ENCODE peak calls at places on chromosomes 3 and 15, in seven cellular contexts. B, G, D, W, P, C and Y are unnamed samples. For H3K4me1, the result is how much of the 10 kb centered on the place peaks cover.

GRCh38 chr3:39104961-39105686 is 2.3 kb downstream of the GORASP1 start:
- DNase-seq in C (peak), P (no peak), G (peak), B (no peak), D (no peak), W (no peak), Y (no peak)

GRCh38 chr3:43243590-43244587 is 42.5 kb upstream of the SNRK start:
- DNase-seq in B (no peak), D (no peak), C (peak), W (no peak), P (no peak), G (no peak), Y (no peak)

GRCh38 chr15:77224352-77224751 is 153.4 kb upstream of the TSPAN3 start:
- DNase-seq in B (peak), C (no peak), D (no peak), P (no peak), W (no peak), G (no peak), Y (no peak)

GRCh38 chr15:101242160-101242998 is 9.5 kb downstream of the CHSY1 start:
- DNase-seq in D (no peak), C (peak), W (no peak), B (no peak), G (no peak), P (no peak), Y (no peak)

GRCh38 chr3:38564631-38565338 is 68.6 kb downstream of the EXOG start:
- DNase-seq in B (no peak), C (no peak), G (no peak), D (no peak), P (no peak), W (no peak), Y (peak)

GRCh38 chr3:168952551-168952950 is 711.0 kb downstream of the MECOM start:
- DNase-seq in B (no peak), P (no peak), G (peak), C (peak), W (peak), D (no peak), Y (no peak)

GRCh38 chr3:72086051-72086711 is 301.2 kb upstream of the PROK2 start:
- DNase-seq in G (no peak), W (peak), B (no peak), C (peak), P (no peak), D (no peak), Y (no peak)

GRCh38 chr3:27176256-27176655 is 192.9 kb downstream of the NEK10 start:
- DNase-seq in P (no peak), D (no peak), G (no peak), W (no peak), B (no peak), C (peak), Y (no peak)

GRCh38 chr15:70430029-70430428 is 332.3 kb upstream of the TLE3 start:
- DNase-seq in D (no peak), B (no peak), W (peak), G (peak), C (peak), P (no peak), Y (no peak)

GRCh38 chr15:42730135-42730534 is 6.8 kb downstream of the CDAN1 start:
- DNase-seq in C (no peak), G (no peak), P (no peak), W (no peak), B (no peak), D (no peak), Y (no peak)

GRCh38 chr3:191563722-191564121 is 102.8 kb downstream of the PYDC2 start:
- DNase-seq in G (no peak), D (no peak), B (no peak), P (no peak), C (no peak), W (no peak), Y (no peak)

DNA sequence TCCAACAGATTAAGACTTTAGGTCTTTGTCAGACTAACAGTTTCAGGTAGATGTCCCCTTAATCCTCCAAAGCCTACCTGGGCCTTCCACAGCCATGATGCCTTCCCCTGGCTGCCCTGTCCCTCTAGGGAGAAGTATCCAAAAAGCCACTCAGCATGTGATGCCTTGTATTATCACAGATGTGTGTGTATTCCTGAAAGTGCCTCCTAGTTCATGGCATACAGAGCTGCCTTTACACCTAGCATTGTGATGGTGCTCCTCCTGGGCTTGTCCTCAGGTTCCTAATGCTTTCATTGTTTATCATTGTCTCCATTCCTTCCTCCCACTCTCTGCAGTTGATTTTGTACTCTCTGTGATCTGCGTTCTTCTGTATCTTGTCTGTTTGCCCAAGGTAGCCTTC is 43.6 kb downstream of the CMSS1 start:
- DNase-seq in W (no peak), P (no peak), B (no peak), C (no peak), G (no peak), D (no peak), Y (no peak)
- H3K4me1 ChIP-seq in W (under half), P (under half), B (under half), C (half or more), G (half or more), D (under half), Y (under half)

DNA sequence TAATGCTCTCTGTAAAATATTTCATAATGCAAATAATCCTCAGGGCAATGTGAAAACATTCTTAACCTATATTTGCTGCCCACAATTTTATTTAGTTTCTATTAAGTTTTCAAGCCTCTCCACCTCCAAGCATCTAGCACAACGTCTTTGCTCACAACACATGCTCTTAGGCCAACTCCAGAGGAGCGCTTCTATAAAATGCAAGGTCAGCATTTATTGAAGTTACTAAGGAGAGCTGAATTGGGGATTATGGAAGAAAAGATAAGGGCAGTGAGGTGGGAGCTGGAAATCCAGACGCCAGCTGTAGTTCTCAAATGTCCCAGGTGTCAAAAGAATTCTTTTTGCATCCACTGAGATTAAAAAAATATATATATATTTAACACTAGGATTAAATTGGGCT is 996 bp downstream of the RABL3 start:
- DNase-seq in D (no peak), W (no peak), P (no peak), C (no peak), B (no peak), G (peak), Y (no peak)
- H2AFZ ChIP-seq in D (no peak), W (no peak), P (no peak), C (peak), B (no peak), G (no peak), Y (no peak)

GRCh38 chr3:23950303-23950702 is 5.2 kb downstream of the NR1D2 start:
- DNase-seq in D (no peak), P (no peak), G (no peak), C (no peak), W (no peak), B (no peak), Y (no peak)
- H3K4me1 ChIP-seq in D (under half), P (under half), G (under half), C (under half), W (under half), B (under half), Y (under half)

GRCh38 chr3:152267319-152267689 is 1.4 kb upstream of the MBNL1 start:
- DNase-seq in W (no peak), G (no peak), B (no peak), C (peak), P (no peak), D (no peak), Y (no peak)
- H2AFZ ChIP-seq in W (no peak), G (no peak), B (no peak), C (peak), P (peak), D (no peak), Y (no peak)

DNA sequence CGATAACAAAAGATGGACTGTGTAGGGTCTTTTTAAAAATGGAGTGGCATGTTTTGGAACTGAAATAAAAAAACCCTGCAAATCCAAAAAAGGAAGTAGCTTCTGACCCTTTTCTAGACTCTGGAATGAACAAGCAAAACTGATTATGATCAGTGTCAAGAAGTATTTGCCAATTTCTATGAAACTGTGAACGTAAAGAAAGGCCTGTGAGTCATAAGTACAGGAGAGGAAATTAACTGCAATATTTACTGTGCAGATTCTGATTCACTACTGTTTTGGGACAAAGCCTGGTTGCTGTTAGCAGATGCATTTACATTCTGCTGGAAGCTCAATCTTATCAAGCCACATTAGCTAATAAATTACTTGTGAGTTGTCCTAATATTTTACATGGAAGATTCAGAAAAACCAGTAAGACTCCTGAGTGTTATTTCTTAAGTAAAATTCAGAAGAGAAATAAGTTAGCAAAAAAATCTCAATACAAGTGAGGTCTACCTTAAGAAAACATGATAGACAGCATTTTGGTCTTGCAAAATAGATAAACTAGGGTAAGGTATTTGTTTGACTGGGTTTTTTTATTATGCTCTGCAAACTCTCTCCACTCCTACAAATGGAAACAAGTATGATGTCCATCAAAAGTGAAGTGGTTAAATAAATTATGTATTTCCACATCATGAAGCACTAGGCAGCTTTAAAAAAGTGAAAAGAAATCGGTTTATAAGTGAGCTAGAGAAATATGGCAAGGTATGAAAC is 90.2 kb upstream of the LMOD3 start:
- DNase-seq in G (peak), C (peak), P (no peak), D (no peak), B (no peak), W (peak), Y (no peak)
- H3K4me1 ChIP-seq in G (under half), C (under half), P (under half), D (under half), B (under half), W (under half), Y (under half)

GRCh38 chr3:182185341-182185740 is 473.6 kb downstream of the SOX2 start:
- DNase-seq in P (no peak), C (no peak), W (no peak), G (no peak), B (no peak), D (no peak), Y (no peak)

GRCh38 chr3:182182531-182182968 is 470.8 kb downstream of the SOX2 start:
- DNase-seq in B (no peak), P (no peak), W (no peak), D (no peak), C (no peak), G (peak), Y (no peak)

GRCh38 chr3:182179631-182180030 is 467.9 kb downstream of the SOX2 start:
- DNase-seq in G (no peak), C (no peak), B (no peak), P (no peak), W (no peak), D (no peak), Y (no peak)

GRCh38 chr3:182180646-182181385 is 469.1 kb downstream of the SOX2 start:
- DNase-seq in P (no peak), D (no peak), G (no peak), C (no peak), B (peak), W (no peak), Y (no peak)

GRCh38 chr3:182183716-182184430 is 472.1 kb downstream of the SOX2 start:
- DNase-seq in W (no peak), C (no peak), B (no peak), D (no peak), G (no peak), P (no peak), Y (no peak)
- H2AFZ ChIP-seq in W (no peak), C (no peak), B (peak), D (no peak), G (no peak), P (no peak), Y (no peak)